ENCODE peak calls at places on chromosomes 12 and 14, in eight cellular contexts. S is B cell, W is kidney epithelial cell, A is Caco-2, I is psoas muscle, E is IMR-90, V is left lung, R is BE2C. B is an unnamed sample.

GRCh38 chr14:105256292-105256960 is 8.1 kb downstream of the BTBD6 start:
- DNase-seq in S (no peak), W (no peak), A (no peak), I (no peak), E (no peak), V (no peak), R (no peak), B (no peak)

GRCh38 chr12:105480162-105480561 is 149.7 kb downstream of the C12orf75 start:
- DNase-seq in S (no peak), W (no peak), A (peak), I (no peak), E (peak), V (no peak), R (no peak), B (no peak)

GRCh38 chr14:44945264-44945663 is 16.5 kb downstream of the KLHL28 start:
- DNase-seq in S (no peak), W (no peak), A (no peak), I (no peak), E (peak), V (no peak), R (no peak), B (no peak)

GRCh38 chr12:106982229-106982628 is 4.7 kb downstream of the MTERF2 start:
- DNase-seq in S (no peak), W (no peak), A (no peak), I (no peak), E (peak), V (no peak), R (no peak), B (no peak)

GRCh38 chr12:7493006-7493405 is 10.6 kb downstream of the CD163 start:
- DNase-seq in S (no peak), W (no peak), A (no peak), I (no peak), E (no peak), V (no peak), R (no peak), B (no peak)

GRCh38 chr12:12724421-12725085 is 7.4 kb downstream of the CDKN1B start:
- DNase-seq in S (no peak), W (no peak), A (no peak), I (no peak), E (no peak), V (peak), R (no peak), B (peak)

GRCh38 chr14:99387880-99388279 is 92.8 kb downstream of the SETD3 start:
- DNase-seq in S (no peak), W (no peak), A (no peak), I (no peak), E (no peak), V (no peak), R (no peak), B (no peak)

GRCh38 chr12:106423291-106423690 is 65.7 kb downstream of the POLR3B start:
- DNase-seq in S (no peak), W (no peak), A (peak), I (no peak), E (no peak), V (no peak), R (no peak), B (no peak)

GRCh38 chr12:3551976-3552725 is 61.1 kb downstream of the PRMT8 start:
- DNase-seq in S (peak), W (no peak), A (no peak), I (no peak), E (no peak), V (no peak), R (no peak), B (no peak)

GRCh38 chr14:83356080-83356479 is 1822.4 kb upstream of the SEL1L start:
- DNase-seq in S (no peak), W (no peak), A (no peak), I (no peak), E (no peak), V (no peak), R (no peak), B (no peak)

GRCh38 chr12:63149884-63150254 is 1.1 kb downstream of the AVPR1A start:
- DNase-seq in S (no peak), W (no peak), A (no peak), I (peak), E (no peak), V (no peak), R (no peak), B (no peak)

GRCh38 chr12:42145552-42146215 is 1.0 kb upstream of the GXYLT1 start:
- DNase-seq in S (no peak), W (no peak), A (peak), I (no peak), E (peak), V (no peak), R (no peak), B (no peak)

GRCh38 chr14:96253140-96253539 is 2.9 kb upstream of the BDKRB1 start:
- DNase-seq in S (no peak), W (peak), A (peak), I (no peak), E (peak), V (peak), R (no peak), B (no peak)

GRCh38 chr12:66678640-66679268 is at the start of gene GRIP1:
- DNase-seq in S (no peak), W (no peak), A (no peak), I (no peak), E (no peak), V (no peak), R (no peak), B (no peak)

GRCh38 chr12:21301-22189 is 45.0 kb upstream of the IQSEC3 start:
- DNase-seq in S (no peak), W (no peak), A (no peak), I (no peak), E (no peak), V (peak), R (no peak), B (peak)

GRCh38 chr12:132447327-132447720 is 42.6 kb upstream of the FBRSL1 start:
- DNase-seq in S (no peak), W (no peak), A (no peak), I (no peak), E (no peak), V (peak), R (no peak), B (no peak)

GRCh38 chr14:36521598-36522345 is 1.7 kb upstream of the NKX2-1 start:
- DNase-seq in S (no peak), W (no peak), A (no peak), I (no peak), E (no peak), V (peak), R (no peak), B (peak)

GRCh38 chr14:97771340-97772045 is 974.3 kb downstream of the VRK1 start:
- DNase-seq in S (no peak), W (no peak), A (no peak), I (no peak), E (no peak), V (no peak), R (no peak), B (no peak)

GRCh38 chr12:45369065-45369464 is 153.2 kb downstream of the ANO6 start:
- DNase-seq in S (no peak), W (no peak), A (no peak), I (no peak), E (peak), V (no peak), R (no peak), B (no peak)

GRCh38 chr12:124442772-124443445 is 124.5 kb downstream of the NCOR2 start:
- DNase-seq in S (no peak), W (no peak), A (no peak), I (peak), E (no peak), V (peak), R (no peak), B (no peak)

GRCh38 chr12:76457010-76457409 is 102.6 kb downstream of the OSBPL8 start:
- DNase-seq in S (no peak), W (no peak), A (no peak), I (no peak), E (no peak), V (no peak), R (no peak), B (no peak)

GRCh38 chr14:86257973-86258372 is 728.0 kb downstream of the FLRT2 start:
- DNase-seq in S (no peak), W (no peak), A (no peak), I (no peak), E (no peak), V (no peak), R (no peak), B (no peak)

DNA sequence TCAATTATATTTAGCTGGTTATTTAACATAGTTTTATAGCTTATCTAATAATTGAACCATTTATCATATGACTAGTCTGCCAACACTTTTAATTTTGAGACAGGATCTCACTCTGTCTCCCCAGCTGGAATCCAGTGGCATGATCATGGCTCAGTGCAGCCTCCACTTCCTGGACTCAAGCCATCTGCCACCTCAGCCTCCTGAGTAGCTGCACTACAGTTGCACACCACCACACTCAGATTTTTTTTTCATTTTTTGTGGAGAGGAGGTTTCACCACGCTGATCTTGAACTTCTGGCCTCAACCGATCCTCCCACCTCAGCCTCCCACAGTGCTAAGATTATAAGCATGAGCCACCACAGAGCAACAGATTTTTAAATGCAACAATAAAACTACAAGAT is 151.4 kb upstream of the MDGA2 start:
- DNase-seq in S (no peak), W (no peak), A (no peak), I (no peak), E (no peak), V (no peak), R (no peak), B (no peak)
- TF ChIP-seq CTCF in S (no peak), W (no peak), A (no peak), I (no peak), E (no peak), V (no peak), R (no peak), B (no peak)

GRCh38 chr14:43003845-43004244 is 1397.2 kb downstream of the LRFN5 start:
- DNase-seq in S (no peak), W (no peak), A (no peak), I (no peak), E (peak), V (no peak), R (no peak), B (no peak)

GRCh38 chr14:43001729-43002128 is 1395.1 kb downstream of the LRFN5 start:
- DNase-seq in S (no peak), W (no peak), A (no peak), I (no peak), E (no peak), V (no peak), R (no peak), B (no peak)

GRCh38 chr14:43005807-43006206 is 1399.1 kb downstream of the LRFN5 start:
- DNase-seq in S (no peak), W (no peak), A (no peak), I (no peak), E (peak), V (no peak), R (no peak), B (no peak)
- TF ChIP-seq CTCF in S (no peak), W (peak), A (no peak), I (no peak), E (peak), V (no peak), R (no peak), B (no peak)

DNA sequence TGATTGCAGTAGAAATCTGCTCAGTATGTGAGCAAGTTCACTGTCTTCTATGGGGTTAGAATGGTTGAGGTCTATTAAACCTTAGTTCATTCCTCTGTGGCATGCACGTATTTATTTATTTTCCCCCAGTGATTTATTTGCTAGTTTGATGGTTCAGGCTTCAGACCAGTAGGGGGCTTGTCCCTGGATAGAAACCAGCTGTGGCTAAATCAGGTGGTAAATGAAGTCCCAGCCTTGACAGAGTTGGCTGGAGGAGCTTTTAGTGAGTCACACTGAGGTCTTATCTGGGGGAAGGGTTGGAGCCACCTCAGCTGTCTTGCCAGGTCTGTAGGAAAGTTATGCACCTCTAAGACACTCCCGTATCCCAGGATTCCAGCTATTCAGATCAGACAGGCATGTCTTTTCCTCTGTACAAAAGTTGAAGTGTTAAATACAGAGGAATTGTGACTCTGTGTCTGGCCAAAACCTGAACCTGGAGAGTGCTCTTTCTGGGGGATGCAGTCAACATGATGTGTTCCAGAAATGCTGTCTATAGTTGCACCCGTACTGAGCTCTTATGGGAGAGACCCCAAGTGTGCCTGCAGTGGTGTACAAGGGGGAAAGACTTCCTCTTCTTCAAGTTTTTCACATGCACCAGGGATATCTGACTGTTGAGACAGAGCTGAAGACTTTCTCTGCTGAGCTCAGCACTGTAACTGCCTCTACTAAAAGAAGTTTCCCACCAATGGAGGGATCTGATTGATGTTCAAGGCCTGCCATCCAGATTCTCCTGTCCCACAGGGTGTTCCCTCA is 1322.1 kb downstream of the TMEM121 start:
- DNase-seq in S (peak), W (peak), A (peak), I (no peak), E (no peak), V (no peak), R (peak), B (no peak)
- TF ChIP-seq CTCF in S (peak), W (peak), A (peak), I (no peak), E (no peak), V (no peak), R (peak), B (peak)

GRCh38 chr14:80134321-80134720 is 77.0 kb downstream of the DIO2 start:
- DNase-seq in S (no peak), W (no peak), A (no peak), I (no peak), E (no peak), V (no peak), R (no peak), B (no peak)
- TF ChIP-seq CTCF in S (no peak), W (no peak), A (no peak), I (no peak), E (no peak), V (no peak), R (no peak), B (no peak)

B was measured in GM13977.